ENCODE peak calls at places on chromosomes 12 and 14, in four cellular contexts. T is H1, I is lung, W is left lung. Q is an unnamed sample.

GRCh38 chr12:57813971-57814771 is 4.4 kb downstream of the AVIL start:
- DNase-seq in W (no peak), I (no peak), T (no peak), Q (no peak)

GRCh38 chr12:77402726-77403125 is 337.4 kb upstream of the E2F7 start:
- DNase-seq in I (no peak), W (no peak), T (no peak), Q (no peak)

GRCh38 chr14:63727231-63727735 is 582 bp downstream of the SGPP1 start:
- DNase-seq in I (peak; percentile 35), W (peak; percentile 48), T (no peak), Q (peak; percentile 23)

GRCh38 chr12:67111182-67111581 is 158.0 kb upstream of the CAND1 start:
- DNase-seq in W (no peak), T (no peak), I (no peak), Q (no peak)

GRCh38 chr12:88036368-88036965 is 7.3 kb upstream of the C12orf50 start:
- DNase-seq in I (no peak), T (no peak), W (no peak), Q (no peak)

GRCh38 chr12:124517260-124518050 is 50.0 kb downstream of the NCOR2 start:
- DNase-seq in T (no peak), I (peak; percentile 71), W (peak; percentile 75), Q (peak; percentile 86)

GRCh38 chr12:93773122-93773871 is 96.1 kb downstream of the CRADD start:
- DNase-seq in W (no peak), T (no peak), I (no peak), Q (no peak)

GRCh38 chr12:113867258-113867657 is 98.9 kb downstream of the RBM19 start:
- DNase-seq in I (no peak), T (no peak), W (no peak), Q (no peak)

GRCh38 chr14:85439696-85440328 is 90.1 kb upstream of the FLRT2 start:
- DNase-seq in I (no peak), T (no peak), W (no peak), Q (no peak)

GRCh38 chr12:34398706-34399630 is 376.7 kb downstream of the ALG10 start:
- DNase-seq in I (peak; percentile 21), W (peak; percentile 8), T (no peak), Q (peak; percentile 5)

GRCh38 chr12:19946549-19946948 is 421.8 kb upstream of the PDE3A start:
- DNase-seq in I (no peak), T (no peak), W (no peak), Q (no peak)

GRCh38 chr12:131641315-131641714 is 69.6 kb upstream of the SFSWAP start:
- DNase-seq in T (no peak), W (no peak), I (no peak), Q (no peak)

GRCh38 chr14:24277606-24278321 is 6.4 kb upstream of the RABGGTA start:
- DNase-seq in T (no peak), W (peak; percentile 70), I (peak; percentile 43), Q (no peak)

GRCh38 chr12:26238341-26239126 is 43.2 kb downstream of the SSPN start:
- DNase-seq in I (no peak), T (no peak), W (peak; percentile 33), Q (no peak)

GRCh38 chr12:26608273-26608672 is 224.7 kb downstream of the ITPR2 start:
- DNase-seq in I (no peak), W (no peak), T (no peak), Q (no peak)

GRCh38 chr12:53221203-53222076 is 10.6 kb downstream of the RARG start:
- DNase-seq in I (peak; percentile 70), W (peak; percentile 85), T (no peak), Q (peak; percentile 47)

GRCh38 chr14:21543426-21544350 is 17.5 kb upstream of the SALL2 start:
- DNase-seq in W (no peak), I (no peak), T (no peak), Q (no peak)

GRCh38 chr14:29554335-29554734 is 373.3 kb downstream of the PRKD1 start:
- DNase-seq in W (no peak), T (no peak), I (no peak), Q (no peak)

GRCh38 chr12:67919406-67919805 is 69.8 kb upstream of the IFNG-AS1 start:
- DNase-seq in T (no peak), I (no peak), W (no peak), Q (no peak)

GRCh38 chr12:124636138-124636968 is 68.9 kb upstream of the NCOR2 start:
- DNase-seq in I (no peak), T (no peak), W (peak; percentile 81), Q (peak; percentile 36)

GRCh38 chr14:96627811-96628775 is 125.9 kb downstream of the PAPOLA start:
- DNase-seq in W (no peak), T (no peak), I (no peak), Q (no peak)

GRCh38 chr12:133129368-133130037 is 571 bp downstream of the ZNF891 start:
- DNase-seq in T (no peak), I (no peak), W (no peak), Q (no peak)

GRCh38 chr12:7935464-7935772 is 569 bp downstream of the SLC2A3 start:
- DNase-seq in W (no peak), I (no peak), T (no peak), Q (no peak)

GRCh38 chr14:100199240-100199860 is 39.6 kb upstream of the YY1 start:
- DNase-seq in I (no peak), W (no peak), T (no peak), Q (no peak)

GRCh38 chr12:87216436-87216835 is 812.8 kb downstream of the C12orf50 start:
- DNase-seq in W (no peak), I (no peak), T (no peak), Q (no peak)

GRCh38 chr12:53659011-53659551 is 16.8 kb downstream of the ATP5MC2 start:
- DNase-seq in I (peak; percentile 53), T (no peak), W (peak; percentile 46), Q (no peak)

GRCh38 chr12:112148031-112148513 is 22.7 kb downstream of the TRAFD1 start:
- DNase-seq in T (no peak), I (no peak), W (no peak), Q (no peak)

GRCh38 chr12:124484526-124484953 is 82.9 kb downstream of the NCOR2 start:
- DNase-seq in W (no peak), I (no peak), T (no peak), Q (no peak)

GRCh38 chr14:97442363-97442762 is 645.2 kb downstream of the VRK1 start:
- DNase-seq in I (no peak), T (no peak), W (no peak), Q (no peak)

GRCh38 chr14:34496679-34497513 is 34.9 kb upstream of the SPTSSA start:
- DNase-seq in T (peak; percentile 56), I (peak; percentile 53), W (peak; percentile 65), Q (peak; percentile 81)

DNA sequence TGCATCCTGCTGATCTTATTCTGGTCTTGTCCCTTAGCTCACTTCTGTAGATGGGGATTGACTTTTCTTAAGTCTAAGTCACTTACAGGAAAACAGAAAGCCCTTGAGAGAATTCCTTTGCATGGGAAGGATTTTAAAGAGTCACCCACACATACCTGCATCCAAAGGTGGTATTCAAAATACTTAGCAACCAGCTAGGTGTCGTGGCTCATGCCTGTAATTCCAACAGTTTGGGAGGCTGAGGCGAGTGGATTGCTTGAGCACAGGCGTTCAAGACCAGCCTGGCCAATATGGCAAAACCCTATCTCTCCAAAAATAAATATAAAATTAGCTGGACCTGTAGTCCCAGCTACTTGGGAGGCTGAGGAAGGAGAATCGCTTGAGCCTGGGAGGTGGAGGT is 14.2 kb downstream of the FGF6 start:
- DNase-seq in W (no peak), T (no peak), I (no peak), Q (no peak)
- H3K27ac ChIP-seq in W (no peak overlapping the region), T (no peak overlapping the region), I (no peak overlapping the region), Q (no peak overlapping the region)

DNA sequence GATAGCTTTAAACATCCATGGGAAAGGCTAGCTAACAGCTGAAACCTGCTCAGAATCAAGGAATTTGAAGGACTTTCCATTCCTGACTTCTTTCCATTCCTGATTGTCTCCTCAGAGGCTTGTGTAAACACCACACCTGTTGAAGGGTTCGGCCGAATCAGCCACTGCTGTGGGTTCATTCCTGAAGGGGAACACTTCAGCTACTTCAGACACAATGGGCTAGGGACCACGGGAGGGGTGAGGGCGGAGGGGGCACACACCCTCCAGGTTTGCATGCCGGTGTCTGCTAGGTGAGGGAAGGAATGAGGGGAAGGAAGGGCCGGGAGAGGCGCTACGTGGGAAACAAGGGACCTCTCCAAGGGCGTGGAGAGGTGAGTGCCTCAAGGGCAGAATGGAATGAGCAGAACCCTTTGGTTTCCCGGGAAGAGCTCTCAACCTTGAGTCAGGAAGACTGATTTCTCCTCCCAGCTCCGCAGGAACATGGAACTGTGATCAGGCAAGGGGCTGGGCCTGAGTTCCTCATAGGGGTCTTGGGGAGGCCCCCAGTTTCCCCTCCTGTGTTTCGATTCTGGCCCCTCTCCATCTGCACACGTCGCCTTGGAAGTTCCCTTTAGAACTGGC is 1.4 kb downstream of the GPRC5A start:
- DNase-seq in I (peak; percentile 87), W (peak; percentile 68), T (no peak), Q (no peak)
- H3K27ac ChIP-seq in I (peak overlapping the region; percentile 78), W (peak overlapping the region; percentile 84), T (no peak overlapping the region), Q (no peak overlapping the region)

DNA sequence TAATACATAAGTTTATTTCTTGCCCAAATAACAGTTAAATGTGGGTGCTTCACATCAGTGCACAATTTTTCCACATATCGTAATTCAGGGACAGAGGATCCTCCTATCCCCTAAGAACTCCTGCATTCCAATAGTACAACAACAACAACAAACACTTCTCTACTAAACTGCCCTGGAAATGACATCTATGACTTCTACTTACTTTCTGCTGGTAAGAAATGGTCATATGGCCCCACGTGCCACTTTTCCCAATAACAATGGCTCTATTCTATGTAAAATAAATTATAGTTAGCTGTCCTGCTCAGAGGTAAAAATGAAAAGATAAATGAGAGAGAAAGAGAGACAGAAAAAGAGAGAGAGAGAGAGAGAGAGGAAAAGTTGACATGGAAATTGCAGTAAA is 308.5 kb downstream of the ATXN7L3B start:
- DNase-seq in I (no peak), W (no peak), T (no peak), Q (no peak)
- H3K27ac ChIP-seq in I (no peak overlapping the region), W (no peak overlapping the region), T (no peak overlapping the region), Q (no peak overlapping the region)

GRCh38 chr14:61661471-61661988 is 33.8 kb upstream of the HIF1A start:
- DNase-seq in I (no peak), T (no peak), W (no peak), Q (no peak)
- H3K27ac ChIP-seq in I (no peak overlapping the region), T (no peak overlapping the region), W (peak overlapping the region; percentile 65), Q (no peak overlapping the region)

GRCh38 chr14:51092965-51093364 is 1.9 kb downstream of the TRIM9 start:
- DNase-seq in T (no peak), W (no peak), I (no peak), Q (no peak)
- H3K27ac ChIP-seq in T (no peak overlapping the region), W (no peak overlapping the region), I (no peak overlapping the region), Q (no peak overlapping the region)

GRCh38 chr12:31279525-31279924 is 46.4 kb downstream of the SINHCAF start:
- DNase-seq in T (no peak), I (no peak), W (no peak), Q (no peak)
- H3K27ac ChIP-seq in T (no peak overlapping the region), I (no peak overlapping the region), W (no peak overlapping the region), Q (no peak overlapping the region)

Q was measured in gastrocnemius medialis.